ENCODE peak calls at places on chromosome 4, in five cellular contexts. One of them, this sample, is unnamed.

GRCh38 chr4:89724716-89725115 is 112.2 kb downstream of the SNCA start:
- DNase-seq in IMR-90: peak; percentile 91
- DNase-seq in H1: no peak
- DNase-seq in mesenchymal stem cell: peak; percentile 81
- DNase-seq in neuronal stem cell: no peak
- DNase-seq in this sample: no peak

GRCh38 chr4:184375027-184375426 is 99.3 kb downstream of the IRF2 start:
- DNase-seq in IMR-90: peak; percentile 38
- DNase-seq in H1: no peak
- DNase-seq in mesenchymal stem cell: no peak
- DNase-seq in neuronal stem cell: no peak
- DNase-seq in this sample: no peak

GRCh38 chr4:57071340-57071739 is 38.8 kb downstream of the IGFBP7 start:
- DNase-seq in IMR-90: peak; percentile 57
- DNase-seq in H1: no peak
- DNase-seq in mesenchymal stem cell: peak; percentile 86
- DNase-seq in neuronal stem cell: no peak
- DNase-seq in this sample: no peak

GRCh38 chr4:41991916-41992767 is 1.8 kb downstream of the SLC30A9 start:
- DNase-seq in IMR-90: peak; percentile 23
- DNase-seq in H1: no peak
- DNase-seq in mesenchymal stem cell: peak; percentile 61
- DNase-seq in neuronal stem cell: no peak
- DNase-seq in this sample: no peak

GRCh38 chr4:2007804-2008670 is 737 bp downstream of the NELFA start:
- DNase-seq in IMR-90: peak; percentile 9
- DNase-seq in H1: no peak
- DNase-seq in mesenchymal stem cell: peak; percentile 28
- DNase-seq in neuronal stem cell: peak; percentile 18
- DNase-seq in this sample: no peak

GRCh38 chr4:3471098-3471760 is 8.1 kb downstream of the DOK7 start:
- DNase-seq in IMR-90: no peak
- DNase-seq in H1: no peak
- DNase-seq in mesenchymal stem cell: no peak
- DNase-seq in neuronal stem cell: no peak
- DNase-seq in this sample: no peak

GRCh38 chr4:151415978-151416377 is 7.0 kb downstream of the FHIP1A start:
- DNase-seq in IMR-90: peak; percentile 50
- DNase-seq in H1: no peak
- DNase-seq in mesenchymal stem cell: no peak
- DNase-seq in neuronal stem cell: no peak
- DNase-seq in this sample: no peak

GRCh38 chr4:34723606-34724005 is 1520.7 kb downstream of the ARAP2 start:
- DNase-seq in IMR-90: no peak
- DNase-seq in H1: no peak
- DNase-seq in mesenchymal stem cell: peak; percentile 3
- DNase-seq in neuronal stem cell: no peak
- DNase-seq in this sample: no peak

GRCh38 chr4:186584912-186585311 is 29.5 kb upstream of the MTNR1A start:
- DNase-seq in IMR-90: no peak
- DNase-seq in H1: no peak
- DNase-seq in mesenchymal stem cell: no peak
- DNase-seq in neuronal stem cell: no peak
- DNase-seq in this sample: no peak

GRCh38 chr4:54709281-54709854 is 51.6 kb downstream of the KIT start:
- DNase-seq in IMR-90: peak; percentile 45
- DNase-seq in H1: no peak
- DNase-seq in mesenchymal stem cell: peak; percentile 84
- DNase-seq in neuronal stem cell: no peak
- DNase-seq in this sample: no peak

GRCh38 chr4:129738175-129738574 is 642.2 kb downstream of the C4orf33 start:
- DNase-seq in IMR-90: no peak
- DNase-seq in H1: no peak
- DNase-seq in mesenchymal stem cell: no peak
- DNase-seq in neuronal stem cell: no peak
- DNase-seq in this sample: no peak

GRCh38 chr4:185479507-185479971 is 8.0 kb upstream of the CCDC110 start:
- DNase-seq in IMR-90: no peak
- DNase-seq in H1: no peak
- DNase-seq in mesenchymal stem cell: no peak
- DNase-seq in neuronal stem cell: no peak
- DNase-seq in this sample: no peak

GRCh38 chr4:183249854-183250253 is 70.2 kb downstream of the CLDN22 start:
- DNase-seq in IMR-90: peak; percentile 52
- DNase-seq in H1: no peak
- DNase-seq in mesenchymal stem cell: peak; percentile 59
- DNase-seq in neuronal stem cell: no peak
- DNase-seq in this sample: no peak

GRCh38 chr4:87575408-87575807 is 32.9 kb upstream of the DSPP start:
- DNase-seq in IMR-90: no peak
- DNase-seq in H1: no peak
- DNase-seq in mesenchymal stem cell: no peak
- DNase-seq in neuronal stem cell: no peak
- DNase-seq in this sample: no peak

GRCh38 chr4:181966084-181966483 is 277.1 kb upstream of the TENM3 start:
- DNase-seq in IMR-90: peak; percentile 68
- DNase-seq in H1: no peak
- DNase-seq in mesenchymal stem cell: no peak
- DNase-seq in neuronal stem cell: no peak
- DNase-seq in this sample: no peak

GRCh38 chr4:105232374-105232773 is 85.7 kb downstream of the TET2 start:
- DNase-seq in IMR-90: peak; percentile 23
- DNase-seq in H1: no peak
- DNase-seq in mesenchymal stem cell: peak; percentile 60
- DNase-seq in neuronal stem cell: no peak
- DNase-seq in this sample: no peak

GRCh38 chr4:25863347-25863784 is 578 bp upstream of the SEL1L3 start:
- DNase-seq in IMR-90: no peak
- DNase-seq in H1: peak; percentile 82
- DNase-seq in mesenchymal stem cell: no peak
- DNase-seq in neuronal stem cell: peak; percentile 17
- DNase-seq in this sample: peak; percentile 71

GRCh38 chr4:114021445-114021844 is 42.0 kb upstream of the ARSJ start:
- DNase-seq in IMR-90: no peak
- DNase-seq in H1: no peak
- DNase-seq in mesenchymal stem cell: no peak
- DNase-seq in neuronal stem cell: no peak
- DNase-seq in this sample: no peak

GRCh38 chr4:145069361-145069760 is 28.6 kb downstream of the ANAPC10 start:
- DNase-seq in IMR-90: peak; percentile 71
- DNase-seq in H1: no peak
- DNase-seq in mesenchymal stem cell: peak; percentile 63
- DNase-seq in neuronal stem cell: no peak
- DNase-seq in this sample: no peak

GRCh38 chr4:149815743-149816142 is at the start of gene IQCM:
- DNase-seq in IMR-90: no peak
- DNase-seq in H1: no peak
- DNase-seq in mesenchymal stem cell: no peak
- DNase-seq in neuronal stem cell: no peak
- DNase-seq in this sample: no peak

GRCh38 chr4:4267981-4268380 is 20.0 kb upstream of the TMEM128 start:
- DNase-seq in IMR-90: no peak
- DNase-seq in H1: no peak
- DNase-seq in mesenchymal stem cell: peak; percentile 24
- DNase-seq in neuronal stem cell: no peak
- DNase-seq in this sample: no peak

GRCh38 chr4:188960411-188961093 is 821.3 kb downstream of the TRIML1 start:
- DNase-seq in IMR-90: peak; percentile 47
- DNase-seq in H1: no peak
- DNase-seq in mesenchymal stem cell: no peak
- DNase-seq in neuronal stem cell: no peak
- DNase-seq in this sample: no peak

GRCh38 chr4:144903953-144904711 is 193.9 kb downstream of the ANAPC10 start:
- DNase-seq in IMR-90: no peak
- DNase-seq in H1: no peak
- DNase-seq in mesenchymal stem cell: no peak
- DNase-seq in neuronal stem cell: no peak
- DNase-seq in this sample: no peak

GRCh38 chr4:6633091-6633906 is 7.2 kb upstream of the MRFAP1 start:
- DNase-seq in IMR-90: peak; percentile 49
- DNase-seq in H1: no peak
- DNase-seq in mesenchymal stem cell: peak; percentile 24
- DNase-seq in neuronal stem cell: no peak
- DNase-seq in this sample: no peak
- H3K27ac ChIP-seq in IMR-90: peak overlapping the region; percentile 29
- H3K27ac ChIP-seq in H1: no peak overlapping the region
- H3K27ac ChIP-seq in mesenchymal stem cell: no peak overlapping the region
- H3K27ac ChIP-seq in neuronal stem cell: no peak overlapping the region
- H3K27ac ChIP-seq in this sample: no peak overlapping the region

DNA sequence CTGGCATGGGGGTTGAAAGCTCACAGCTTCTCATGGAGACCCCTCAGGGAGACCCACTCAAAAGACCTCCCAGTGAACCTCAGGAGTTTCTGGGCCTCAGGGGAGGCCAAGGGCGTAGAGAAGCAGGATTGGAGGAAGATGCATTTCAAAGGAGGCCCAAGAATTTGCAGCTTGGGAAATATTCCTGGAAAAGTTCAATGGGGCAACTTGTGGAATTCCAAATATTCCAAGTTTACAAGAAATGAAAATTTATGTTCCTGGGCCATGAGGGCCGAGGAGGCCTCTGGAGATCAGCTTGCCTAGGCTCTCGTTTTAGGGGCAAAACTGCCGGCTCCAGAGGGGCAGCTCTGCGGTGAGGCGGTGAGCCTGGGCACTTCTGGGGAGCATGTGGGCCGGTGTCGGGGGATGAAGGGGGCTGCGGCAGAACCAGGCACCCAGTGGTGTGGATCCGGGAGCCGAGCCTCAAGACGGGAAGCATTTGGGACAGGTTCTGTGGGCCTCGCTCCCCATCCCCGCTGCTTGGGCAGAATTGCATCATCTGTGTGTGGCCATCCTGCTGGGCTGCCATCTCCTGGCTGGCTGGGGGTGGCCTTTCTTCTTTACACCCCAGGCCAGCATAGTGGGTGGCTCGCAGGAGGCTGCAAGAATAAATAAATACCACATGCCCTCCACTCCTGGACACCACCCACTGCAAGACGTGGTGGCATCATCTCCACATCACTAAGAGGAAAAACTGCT is 54.6 kb upstream of the GPR78 start:
- DNase-seq in IMR-90: peak; percentile 28
- DNase-seq in H1: no peak
- DNase-seq in mesenchymal stem cell: peak; percentile 35
- DNase-seq in neuronal stem cell: no peak
- DNase-seq in this sample: no peak
- H3K14ac ChIP-seq in IMR-90: no peak overlapping the region
- H3K14ac ChIP-seq in H1: no peak overlapping the region
- H3K14ac ChIP-seq in mesenchymal stem cell: no peak overlapping the region
- H3K14ac ChIP-seq in neuronal stem cell: no peak overlapping the region
- H3K14ac ChIP-seq in this sample: no peak overlapping the region

GRCh38 chr4:7842384-7843279 is 97.0 kb downstream of the AFAP1 start:
- DNase-seq in IMR-90: peak; percentile 99
- DNase-seq in H1: no peak
- DNase-seq in mesenchymal stem cell: peak; percentile 99
- DNase-seq in neuronal stem cell: no peak
- DNase-seq in this sample: no peak
- H3K27ac ChIP-seq in IMR-90: peak overlapping the region; percentile 99
- H3K27ac ChIP-seq in H1: no peak overlapping the region
- H3K27ac ChIP-seq in mesenchymal stem cell: peak overlapping the region; percentile 99
- H3K27ac ChIP-seq in neuronal stem cell: no peak overlapping the region
- H3K27ac ChIP-seq in this sample: no peak overlapping the region

GRCh38 chr4:109816082-109816442 is 500 bp downstream of the GAR1 start:
- DNase-seq in IMR-90: no peak
- DNase-seq in H1: no peak
- DNase-seq in mesenchymal stem cell: no peak
- DNase-seq in neuronal stem cell: no peak
- DNase-seq in this sample: no peak
- H3K14ac ChIP-seq in IMR-90: peak overlapping the region; percentile 74
- H3K14ac ChIP-seq in H1: no peak overlapping the region
- H3K14ac ChIP-seq in mesenchymal stem cell: peak overlapping the region; percentile 95
- H3K14ac ChIP-seq in neuronal stem cell: no peak overlapping the region
- H3K14ac ChIP-seq in this sample: peak overlapping the region; percentile 79

This sample was measured in H9.